ENCODE peak calls at places on chromosome 14, in nine cellular contexts. One of them, this sample, is unnamed.
A peak's percentile ranks its signal among the peaks of the same experiment; 100 is the strongest.

GRCh38 chr14:76781648-76782051 is 20.4 kb downstream of the VASH1 start:
- DNase-seq in pancreas: no peak
- DNase-seq in HAP-1: no peak
- DNase-seq in CD8-positive, alpha-beta memory T cell: no peak
- DNase-seq in IMR-90: no peak
- DNase-seq in lung: no peak
- DNase-seq in transverse colon: no peak
- DNase-seq in Karpas-422: no peak
- DNase-seq in cardiac muscle cell: no peak
- DNase-seq in this sample: no peak

GRCh38 chr14:39122330-39123138 is 8.4 kb downstream of the GEMIN2 start:
- DNase-seq in pancreas: no peak
- DNase-seq in HAP-1: no peak
- DNase-seq in CD8-positive, alpha-beta memory T cell: no peak
- DNase-seq in IMR-90: no peak
- DNase-seq in lung: peak; percentile 5
- DNase-seq in transverse colon: no peak
- DNase-seq in Karpas-422: no peak
- DNase-seq in cardiac muscle cell: no peak
- DNase-seq in this sample: no peak

GRCh38 chr14:100488057-100488456 is 99.2 kb downstream of the BEGAIN start:
- DNase-seq in pancreas: no peak
- DNase-seq in HAP-1: no peak
- DNase-seq in CD8-positive, alpha-beta memory T cell: no peak
- DNase-seq in IMR-90: no peak
- DNase-seq in lung: no peak
- DNase-seq in transverse colon: no peak
- DNase-seq in Karpas-422: no peak
- DNase-seq in cardiac muscle cell: no peak
- DNase-seq in this sample: no peak

GRCh38 chr14:53391156-53391555 is 238.0 kb upstream of the DDHD1 start:
- DNase-seq in pancreas: no peak
- DNase-seq in HAP-1: no peak
- DNase-seq in CD8-positive, alpha-beta memory T cell: no peak
- DNase-seq in IMR-90: peak; percentile 72
- DNase-seq in lung: no peak
- DNase-seq in transverse colon: no peak
- DNase-seq in Karpas-422: no peak
- DNase-seq in cardiac muscle cell: no peak
- DNase-seq in this sample: no peak

GRCh38 chr14:95533391-95533821 is 1.4 kb upstream of the GLRX5 start:
- DNase-seq in pancreas: no peak
- DNase-seq in HAP-1: peak; percentile 63
- DNase-seq in CD8-positive, alpha-beta memory T cell: no peak
- DNase-seq in IMR-90: peak; percentile 65
- DNase-seq in lung: no peak
- DNase-seq in transverse colon: no peak
- DNase-seq in Karpas-422: peak; percentile 73
- DNase-seq in cardiac muscle cell: no peak
- DNase-seq in this sample: no peak

GRCh38 chr14:52219488-52220084 is 47.9 kb upstream of the PTGDR start:
- DNase-seq in pancreas: no peak
- DNase-seq in HAP-1: no peak
- DNase-seq in CD8-positive, alpha-beta memory T cell: no peak
- DNase-seq in IMR-90: no peak
- DNase-seq in lung: no peak
- DNase-seq in transverse colon: no peak
- DNase-seq in Karpas-422: no peak
- DNase-seq in cardiac muscle cell: no peak
- DNase-seq in this sample: no peak

GRCh38 chr14:59107819-59108218 is 80.6 kb upstream of the DAAM1 start:
- DNase-seq in pancreas: no peak
- DNase-seq in HAP-1: no peak
- DNase-seq in CD8-positive, alpha-beta memory T cell: no peak
- DNase-seq in IMR-90: no peak
- DNase-seq in lung: no peak
- DNase-seq in transverse colon: peak; percentile 48
- DNase-seq in Karpas-422: no peak
- DNase-seq in cardiac muscle cell: no peak
- DNase-seq in this sample: peak; percentile 56

GRCh38 chr14:63179383-63179782 is 24.9 kb upstream of the RHOJ start:
- DNase-seq in pancreas: no peak
- DNase-seq in HAP-1: no peak
- DNase-seq in CD8-positive, alpha-beta memory T cell: no peak
- DNase-seq in IMR-90: no peak
- DNase-seq in lung: no peak
- DNase-seq in transverse colon: no peak
- DNase-seq in Karpas-422: no peak
- DNase-seq in cardiac muscle cell: no peak
- DNase-seq in this sample: no peak

GRCh38 chr14:39431416-39432178 is 636 bp downstream of the FBXO33 start:
- DNase-seq in pancreas: peak; percentile 70
- DNase-seq in HAP-1: peak; percentile 34
- DNase-seq in CD8-positive, alpha-beta memory T cell: peak; percentile 34
- DNase-seq in IMR-90: peak; percentile 33
- DNase-seq in lung: peak; percentile 46
- DNase-seq in transverse colon: peak; percentile 57
- DNase-seq in Karpas-422: peak; percentile 87
- DNase-seq in cardiac muscle cell: peak; percentile 80
- DNase-seq in this sample: peak; percentile 55

GRCh38 chr14:55126089-55126488 is 3.0 kb upstream of the LGALS3 start:
- DNase-seq in pancreas: no peak
- DNase-seq in HAP-1: no peak
- DNase-seq in CD8-positive, alpha-beta memory T cell: no peak
- DNase-seq in IMR-90: no peak
- DNase-seq in lung: no peak
- DNase-seq in transverse colon: no peak
- DNase-seq in Karpas-422: no peak
- DNase-seq in cardiac muscle cell: no peak
- DNase-seq in this sample: peak; percentile 38

GRCh38 chr14:39268393-39268792 is 34.7 kb downstream of the MIA2 start:
- DNase-seq in pancreas: no peak
- DNase-seq in HAP-1: peak; percentile 31
- DNase-seq in CD8-positive, alpha-beta memory T cell: no peak
- DNase-seq in IMR-90: peak; percentile 18
- DNase-seq in lung: no peak
- DNase-seq in transverse colon: no peak
- DNase-seq in Karpas-422: peak; percentile 79
- DNase-seq in cardiac muscle cell: peak; percentile 37
- DNase-seq in this sample: no peak

GRCh38 chr14:32329146-32329545 is at the start of gene AKAP6:
- DNase-seq in pancreas: no peak
- DNase-seq in HAP-1: no peak
- DNase-seq in CD8-positive, alpha-beta memory T cell: no peak
- DNase-seq in IMR-90: no peak
- DNase-seq in lung: no peak
- DNase-seq in transverse colon: no peak
- DNase-seq in Karpas-422: no peak
- DNase-seq in cardiac muscle cell: no peak
- DNase-seq in this sample: no peak

GRCh38 chr14:79037114-79037513 is 866.9 kb downstream of the NRXN3 start:
- DNase-seq in pancreas: no peak
- DNase-seq in HAP-1: no peak
- DNase-seq in CD8-positive, alpha-beta memory T cell: no peak
- DNase-seq in IMR-90: no peak
- DNase-seq in lung: no peak
- DNase-seq in transverse colon: no peak
- DNase-seq in Karpas-422: no peak
- DNase-seq in cardiac muscle cell: no peak
- DNase-seq in this sample: no peak

GRCh38 chr14:95609398-95609990 is 74.6 kb downstream of the GLRX5 start:
- DNase-seq in pancreas: peak; percentile 64
- DNase-seq in HAP-1: peak; percentile 51
- DNase-seq in CD8-positive, alpha-beta memory T cell: no peak
- DNase-seq in IMR-90: peak; percentile 23
- DNase-seq in lung: no peak
- DNase-seq in transverse colon: no peak
- DNase-seq in Karpas-422: peak; percentile 89
- DNase-seq in cardiac muscle cell: peak; percentile 75
- DNase-seq in this sample: peak; percentile 24

GRCh38 chr14:38522724-38523123 is 266.8 kb upstream of the CLEC14A start:
- DNase-seq in pancreas: no peak
- DNase-seq in HAP-1: no peak
- DNase-seq in CD8-positive, alpha-beta memory T cell: no peak
- DNase-seq in IMR-90: peak; percentile 9
- DNase-seq in lung: no peak
- DNase-seq in transverse colon: no peak
- DNase-seq in Karpas-422: no peak
- DNase-seq in cardiac muscle cell: peak; percentile 78
- DNase-seq in this sample: no peak

GRCh38 chr14:23561873-23562821 is 5.4 kb downstream of the AP1G2 start:
- DNase-seq in pancreas: no peak
- DNase-seq in HAP-1: no peak
- DNase-seq in CD8-positive, alpha-beta memory T cell: no peak
- DNase-seq in IMR-90: no peak
- DNase-seq in lung: peak; percentile 72
- DNase-seq in transverse colon: no peak
- DNase-seq in Karpas-422: no peak
- DNase-seq in cardiac muscle cell: no peak
- DNase-seq in this sample: no peak

DNA sequence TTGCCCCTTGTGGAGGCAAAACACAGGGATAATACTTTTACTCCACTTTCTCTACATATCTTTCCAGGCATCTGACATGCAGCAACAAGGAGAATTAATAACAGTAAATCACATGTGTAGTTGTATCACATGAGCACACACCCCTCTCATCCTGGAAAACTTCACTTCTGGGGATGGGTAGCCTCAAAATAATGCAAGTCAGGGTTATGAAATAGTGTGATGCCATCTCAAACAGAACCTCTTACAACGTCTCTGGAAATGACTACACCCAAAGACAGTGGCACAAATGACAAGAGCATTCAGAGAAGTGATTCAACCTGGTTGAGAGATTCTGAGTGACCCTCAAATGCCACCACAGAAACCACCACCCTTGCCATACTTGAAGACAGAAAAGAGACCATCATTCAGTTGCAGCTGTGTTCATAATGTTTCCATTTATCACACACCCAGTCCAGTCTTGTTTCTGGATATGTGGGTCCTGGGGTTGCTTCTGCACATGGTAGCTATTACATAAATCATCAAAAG is 2.8 kb downstream of the DIO2 start:
- DNase-seq in pancreas: no peak
- DNase-seq in HAP-1: no peak
- DNase-seq in CD8-positive, alpha-beta memory T cell: no peak
- DNase-seq in IMR-90: no peak
- DNase-seq in lung: no peak
- DNase-seq in transverse colon: no peak
- DNase-seq in Karpas-422: no peak
- DNase-seq in cardiac muscle cell: no peak
- DNase-seq in this sample: no peak
- H3K4me3 ChIP-seq in pancreas: no peak overlapping the region
- H3K4me3 ChIP-seq in HAP-1: no peak overlapping the region
- H3K4me3 ChIP-seq in CD8-positive, alpha-beta memory T cell: no peak overlapping the region
- H3K4me3 ChIP-seq in IMR-90: no peak overlapping the region
- H3K4me3 ChIP-seq in lung: no peak overlapping the region
- H3K4me3 ChIP-seq in transverse colon: no peak overlapping the region
- H3K4me3 ChIP-seq in Karpas-422: no peak overlapping the region
- H3K4me3 ChIP-seq in cardiac muscle cell: no peak overlapping the region
- H3K4me3 ChIP-seq in this sample: no peak overlapping the region

GRCh38 chr14:36524220-36524837 is 4.3 kb upstream of the NKX2-1 start:
- DNase-seq in pancreas: no peak
- DNase-seq in HAP-1: no peak
- DNase-seq in CD8-positive, alpha-beta memory T cell: no peak
- DNase-seq in IMR-90: no peak
- DNase-seq in lung: no peak
- DNase-seq in transverse colon: no peak
- DNase-seq in Karpas-422: no peak
- DNase-seq in cardiac muscle cell: no peak
- DNase-seq in this sample: no peak

GRCh38 chr14:36522972-36523685 is 3.1 kb upstream of the NKX2-1 start:
- DNase-seq in pancreas: no peak
- DNase-seq in HAP-1: no peak
- DNase-seq in CD8-positive, alpha-beta memory T cell: no peak
- DNase-seq in IMR-90: no peak
- DNase-seq in lung: no peak
- DNase-seq in transverse colon: no peak
- DNase-seq in Karpas-422: no peak
- DNase-seq in cardiac muscle cell: no peak
- DNase-seq in this sample: no peak

GRCh38 chr14:36521598-36522345 is 1.7 kb upstream of the NKX2-1 start:
- DNase-seq in pancreas: peak; percentile 54
- DNase-seq in HAP-1: no peak
- DNase-seq in CD8-positive, alpha-beta memory T cell: no peak
- DNase-seq in IMR-90: no peak
- DNase-seq in lung: peak; percentile 45
- DNase-seq in transverse colon: no peak
- DNase-seq in Karpas-422: no peak
- DNase-seq in cardiac muscle cell: no peak
- DNase-seq in this sample: no peak

GRCh38 chr14:36520601-36521525 is 831 bp upstream of the NKX2-1 start:
- DNase-seq in pancreas: peak; percentile 78
- DNase-seq in HAP-1: peak; percentile 65
- DNase-seq in CD8-positive, alpha-beta memory T cell: no peak
- DNase-seq in IMR-90: peak; percentile 2
- DNase-seq in lung: peak; percentile 65
- DNase-seq in transverse colon: peak; percentile 30
- DNase-seq in Karpas-422: no peak
- DNase-seq in cardiac muscle cell: peak; percentile 62
- DNase-seq in this sample: peak; percentile 46

GRCh38 chr14:36522347-36522971 is 2.4 kb upstream of the NKX2-1 start:
- DNase-seq in pancreas: peak; percentile 53
- DNase-seq in HAP-1: no peak
- DNase-seq in CD8-positive, alpha-beta memory T cell: no peak
- DNase-seq in IMR-90: no peak
- DNase-seq in lung: no peak
- DNase-seq in transverse colon: no peak
- DNase-seq in Karpas-422: no peak
- DNase-seq in cardiac muscle cell: no peak
- DNase-seq in this sample: no peak
- H3K27me3 ChIP-seq in pancreas: peaks cover 6% of the 10 kb centered on the region
- H3K27me3 ChIP-seq in HAP-1: no peaks in the 10 kb centered on the region
- H3K27me3 ChIP-seq in CD8-positive, alpha-beta memory T cell: peaks cover 10% of the 10 kb centered on the region
- H3K27me3 ChIP-seq in IMR-90: peaks cover 94% of the 10 kb centered on the region
- H3K27me3 ChIP-seq in lung: peaks cover 15% of the 10 kb centered on the region
- H3K27me3 ChIP-seq in transverse colon: peaks cover 100% of the 10 kb centered on the region
- H3K27me3 ChIP-seq in Karpas-422: no peaks in the 10 kb centered on the region
- H3K27me3 ChIP-seq in cardiac muscle cell: peaks cover 100% of the 10 kb centered on the region
- H3K27me3 ChIP-seq in this sample: peaks cover 91% of the 10 kb centered on the region

GRCh38 chr14:71322660-71323250 is 415.5 kb downstream of the PCNX1 start:
- DNase-seq in pancreas: no peak
- DNase-seq in HAP-1: peak; percentile 3
- DNase-seq in CD8-positive, alpha-beta memory T cell: no peak
- DNase-seq in IMR-90: peak; percentile 67
- DNase-seq in lung: no peak
- DNase-seq in transverse colon: no peak
- DNase-seq in Karpas-422: peak; percentile 70
- DNase-seq in cardiac muscle cell: peak; percentile 37
- DNase-seq in this sample: no peak
- H3K4me1 ChIP-seq in pancreas: no peaks in the 10 kb centered on the region
- H3K4me1 ChIP-seq in HAP-1: peaks cover 4% of the 10 kb centered on the region
- H3K4me1 ChIP-seq in CD8-positive, alpha-beta memory T cell: peaks cover 46% of the 10 kb centered on the region
- H3K4me1 ChIP-seq in IMR-90: peaks cover 8% of the 10 kb centered on the region
- H3K4me1 ChIP-seq in lung: no peaks in the 10 kb centered on the region
- H3K4me1 ChIP-seq in transverse colon: peaks cover 45% of the 10 kb centered on the region
- H3K4me1 ChIP-seq in Karpas-422: peaks cover 42% of the 10 kb centered on the region
- H3K4me1 ChIP-seq in cardiac muscle cell: peaks cover 30% of the 10 kb centered on the region
- H3K4me1 ChIP-seq in this sample: no peaks in the 10 kb centered on the region

GRCh38 chr14:64266206-64266605 is 28.0 kb downstream of the ESR2 start:
- DNase-seq in pancreas: no peak
- DNase-seq in HAP-1: no peak
- DNase-seq in CD8-positive, alpha-beta memory T cell: no peak
- DNase-seq in IMR-90: peak; percentile 77
- DNase-seq in lung: no peak
- DNase-seq in transverse colon: no peak
- DNase-seq in Karpas-422: no peak
- DNase-seq in cardiac muscle cell: no peak
- DNase-seq in this sample: no peak
- H3K4me3 ChIP-seq in pancreas: no peak overlapping the region
- H3K4me3 ChIP-seq in HAP-1: no peak overlapping the region
- H3K4me3 ChIP-seq in CD8-positive, alpha-beta memory T cell: no peak overlapping the region
- H3K4me3 ChIP-seq in IMR-90: no peak overlapping the region
- H3K4me3 ChIP-seq in lung: no peak overlapping the region
- H3K4me3 ChIP-seq in transverse colon: no peak overlapping the region
- H3K4me3 ChIP-seq in Karpas-422: no peak overlapping the region
- H3K4me3 ChIP-seq in cardiac muscle cell: no peak overlapping the region
- H3K4me3 ChIP-seq in this sample: no peak overlapping the region